ENCODE peak calls at places on chromosome 18, in six cellular contexts. Y, H, W, Z, I and A are unnamed samples.

GRCh38 chr18:32201936-32202335 is 12.1 kb downstream of the MEP1B start:
- DNase-seq in H (no peak), I (no peak), W (no peak), Y (no peak), Z (no peak), A (no peak)

GRCh38 chr18:10122116-10122515 is 208.3 kb downstream of the VAPA start:
- DNase-seq in Z (no peak), H (no peak), Y (no peak), W (peak), I (peak), A (peak)

GRCh38 chr18:9854801-9855676 is 30.7 kb upstream of the TXNDC2 start:
- DNase-seq in Y (no peak), I (peak), W (no peak), H (no peak), Z (no peak), A (no peak)

GRCh38 chr18:55337908-55338521 is 250.0 kb downstream of the TCF4 start:
- DNase-seq in I (peak), Y (peak), W (no peak), H (no peak), Z (peak), A (no peak)

GRCh38 chr18:40810371-40810770 is 1144.7 kb upstream of the PIK3C3 start:
- DNase-seq in I (peak), H (no peak), Y (no peak), W (no peak), Z (no peak), A (no peak)

GRCh38 chr18:3444954-3445353 is 5.0 kb upstream of the TGIF1 start:
- DNase-seq in W (no peak), I (no peak), H (no peak), Y (no peak), Z (no peak), A (no peak)

GRCh38 chr18:25896178-25896780 is 194.1 kb downstream of the SS18 start:
- DNase-seq in H (peak), Y (no peak), W (peak), Z (no peak), I (peak), A (peak)

GRCh38 chr18:11500153-11501122 is 109.0 kb upstream of the SLC35G4 start:
- DNase-seq in Z (no peak), H (peak), I (peak), W (no peak), Y (peak), A (peak)

GRCh38 chr18:55405655-55406373 is 182.2 kb downstream of the TCF4 start:
- DNase-seq in Y (peak), W (peak), H (no peak), Z (peak), I (peak), A (no peak)

GRCh38 chr18:2169656-2170055 is 401.6 kb downstream of the METTL4 start:
- DNase-seq in W (no peak), Z (no peak), H (no peak), Y (no peak), I (no peak), A (no peak)

GRCh38 chr18:36719630-36720029 is 109.2 kb downstream of the TPGS2 start:
- DNase-seq in H (no peak), W (no peak), I (no peak), Y (no peak), Z (no peak), A (no peak)

GRCh38 chr18:38552729-38553411 is 987.3 kb upstream of the CELF4 start:
- DNase-seq in Z (no peak), I (no peak), W (no peak), Y (no peak), H (no peak), A (no peak)

GRCh38 chr18:74389161-74389927 is 67.8 kb downstream of the DIPK1C start:
- DNase-seq in Z (no peak), I (no peak), Y (no peak), W (no peak), H (no peak), A (no peak)

GRCh38 chr18:24763765-24764548 is 303.5 kb downstream of the HRH4 start:
- DNase-seq in W (no peak), Z (peak), Y (no peak), I (peak), H (no peak), A (no peak)

GRCh38 chr18:45910405-45911023 is 56.6 kb downstream of the EPG5 start:
- DNase-seq in Z (no peak), Y (no peak), W (peak), H (peak), I (peak), A (peak)

GRCh38 chr18:75407468-75408437 is 19.8 kb downstream of the SMIM21 start:
- DNase-seq in H (no peak), W (no peak), Z (no peak), I (peak), Y (no peak), A (no peak)
- TF ChIP-seq CTCF in H (no peak), W (no peak), Z (no peak), I (no peak), Y (no peak), A (no peak)

GRCh38 chr18:63953811-63954210 is 4.7 kb downstream of the HMSD start:
- DNase-seq in W (peak), H (no peak), I (no peak), Y (no peak), Z (no peak), A (no peak)

GRCh38 chr18:63951302-63951705 is 2.2 kb downstream of the HMSD start:
- DNase-seq in Y (no peak), Z (no peak), H (peak), W (no peak), I (no peak), A (no peak)

GRCh38 chr18:63947051-63947790 is 1.9 kb upstream of the HMSD start:
- DNase-seq in I (no peak), W (no peak), Z (no peak), Y (no peak), H (no peak), A (no peak)

DNA sequence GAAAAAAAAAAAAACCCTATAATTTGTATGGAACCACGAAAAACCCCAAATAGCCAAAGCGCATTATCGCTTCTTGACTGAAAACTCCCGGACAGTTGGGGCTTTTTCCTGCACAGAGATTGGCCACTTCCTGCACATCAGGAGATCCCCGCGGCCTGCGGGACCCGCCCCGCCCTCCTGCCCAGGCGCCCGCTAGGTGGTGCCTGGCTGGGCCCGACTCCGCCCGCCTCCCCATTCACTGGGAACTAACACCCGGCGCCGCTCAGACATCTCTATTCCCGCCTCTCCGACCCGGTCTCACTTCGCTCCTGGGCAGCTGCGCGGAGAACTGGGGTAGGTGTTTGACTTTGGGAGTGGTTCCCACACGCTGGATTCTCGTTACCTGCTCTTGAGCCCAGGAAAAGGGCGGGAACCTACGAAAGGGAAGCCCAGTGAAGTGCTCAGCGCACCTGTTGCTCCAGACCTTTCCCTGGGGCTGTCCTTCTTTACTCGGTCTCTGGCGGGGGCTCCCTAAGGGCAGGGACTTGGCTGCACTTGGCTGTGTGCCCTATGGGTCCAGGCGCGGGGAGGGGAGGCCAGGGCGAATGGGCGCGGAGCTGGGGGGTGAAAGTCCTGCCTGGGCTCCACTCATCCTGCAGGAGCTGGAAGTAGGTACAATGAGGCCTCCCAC is at the start of gene HMSD:
- DNase-seq in Y (no peak), H (peak), I (peak), Z (no peak), W (peak), A (peak)
- TF ChIP-seq CTCF in Y (peak), H (peak), I (peak), Z (peak), W (peak), A (peak)

GRCh38 chr18:22704627-22704918 is 228.6 kb upstream of the RBBP8 start:
- DNase-seq in W (no peak), Z (no peak), I (no peak), H (no peak), Y (no peak), A (no peak)
- TF ChIP-seq CTCF in W (no peak), Z (no peak), I (no peak), H (no peak), Y (no peak), A (no peak)

GRCh38 chr18:79379251-79379905 is 16.4 kb upstream of the NFATC1 start:
- DNase-seq in W (no peak), I (no peak), H (no peak), Y (no peak), Z (no peak), A (no peak)
- TF ChIP-seq CTCF in W (no peak), I (no peak), H (no peak), Y (no peak), Z (no peak), A (no peak)

GRCh38 chr18:34624551-34624950 is 85.5 kb upstream of the DTNA start:
- DNase-seq in W (no peak), H (no peak), Z (no peak), Y (no peak), I (no peak), A (no peak)
- TF ChIP-seq CTCF in W (no peak), H (no peak), Z (no peak), Y (no peak), I (no peak), A (no peak)